ENCODE peak calls at places on chromosomes 16 and 17, in ten cellular contexts. R, N, S, V, O, F, E, G, Y and Z are unnamed samples.

GRCh38 chr16:3508736-3509135 is 7.9 kb downstream of the CLUAP1 start:
- DNase-seq in V (no peak), R (no peak), S (no peak), G (no peak), Y (no peak), O (no peak), N (no peak), F (no peak), E (no peak), Z (no peak)

GRCh38 chr16:49471038-49471727 is 97.6 kb downstream of the C16orf78 start:
- DNase-seq in E (peak), V (no peak), F (no peak), R (no peak), N (no peak), S (no peak), G (no peak), Y (no peak), O (no peak), Z (no peak)

GRCh38 chr17:48026503-48027321 is 10.9 kb downstream of the COPZ2 start:
- DNase-seq in G (peak), S (peak), O (peak), F (peak), V (peak), R (peak), Y (peak), E (peak), N (peak), Z (peak)

GRCh38 chr17:21357281-21357680 is 18.9 kb upstream of the KCNJ12 start:
- DNase-seq in R (no peak), V (no peak), G (no peak), Y (no peak), O (no peak), F (no peak), S (no peak), E (no peak), N (no peak), Z (no peak)

GRCh38 chr17:14198013-14198412 is 38.6 kb downstream of the CDRT15 start:
- DNase-seq in Y (no peak), G (no peak), F (no peak), E (peak), V (no peak), O (peak), S (no peak), N (no peak), R (no peak), Z (no peak)

GRCh38 chr17:29709861-29710849 is 87.4 kb upstream of the CORO6 start:
- DNase-seq in R (no peak), Y (no peak), O (no peak), V (no peak), S (no peak), F (no peak), E (no peak), G (no peak), N (no peak), Z (no peak)

GRCh38 chr17:80877095-80877828 is 114.4 kb upstream of the CHMP6 start:
- DNase-seq in V (no peak), E (no peak), N (no peak), R (no peak), Y (no peak), O (no peak), G (no peak), S (no peak), F (no peak), Z (no peak)

GRCh38 chr17:7384489-7385081 is 3.7 kb downstream of the TNK1 start:
- DNase-seq in Y (no peak), S (no peak), E (no peak), F (no peak), V (no peak), R (no peak), O (no peak), N (no peak), G (no peak), Z (no peak)

GRCh38 chr16:28280881-28281836 is 11.2 kb upstream of the SBK1 start:
- DNase-seq in Y (no peak), S (no peak), R (no peak), N (no peak), F (no peak), G (no peak), E (no peak), V (no peak), O (peak), Z (no peak)

GRCh38 chr17:15009087-15009486 is 256.0 kb downstream of the PMP22 start:
- DNase-seq in S (no peak), Y (no peak), V (no peak), E (no peak), O (no peak), N (no peak), G (no peak), R (no peak), F (no peak), Z (no peak)

GRCh38 chr16:85891033-85891775 is 7.8 kb upstream of the IRF8 start:
- DNase-seq in S (peak), E (no peak), Y (no peak), R (no peak), N (no peak), V (peak), G (peak), F (no peak), O (no peak), Z (no peak)

GRCh38 chr16:85891776-85892166 is 7.2 kb upstream of the IRF8 start:
- DNase-seq in S (no peak), F (no peak), E (no peak), O (no peak), N (no peak), G (no peak), V (no peak), Y (no peak), R (no peak), Z (no peak)

GRCh38 chr16:85898521-85899442 is at the start of gene IRF8:
- DNase-seq in E (peak), N (no peak), G (no peak), R (peak), Y (no peak), V (peak), S (no peak), F (no peak), O (peak), Z (peak)

GRCh38 chr16:85897384-85897783 is 1.6 kb upstream of the IRF8 start:
- DNase-seq in V (no peak), S (no peak), N (no peak), R (no peak), O (no peak), F (no peak), E (no peak), G (no peak), Y (no peak), Z (no peak)

GRCh38 chr16:85894266-85894665 is 4.7 kb upstream of the IRF8 start:
- DNase-seq in Y (peak), V (no peak), N (no peak), F (no peak), E (no peak), O (no peak), S (no peak), R (no peak), G (peak), Z (no peak)
- TF ChIP-seq CTCF in Y (peak), V (no peak), N (no peak), F (no peak), E (no peak), O (no peak), S (no peak), R (no peak), G (peak), Z (no peak)

DNA sequence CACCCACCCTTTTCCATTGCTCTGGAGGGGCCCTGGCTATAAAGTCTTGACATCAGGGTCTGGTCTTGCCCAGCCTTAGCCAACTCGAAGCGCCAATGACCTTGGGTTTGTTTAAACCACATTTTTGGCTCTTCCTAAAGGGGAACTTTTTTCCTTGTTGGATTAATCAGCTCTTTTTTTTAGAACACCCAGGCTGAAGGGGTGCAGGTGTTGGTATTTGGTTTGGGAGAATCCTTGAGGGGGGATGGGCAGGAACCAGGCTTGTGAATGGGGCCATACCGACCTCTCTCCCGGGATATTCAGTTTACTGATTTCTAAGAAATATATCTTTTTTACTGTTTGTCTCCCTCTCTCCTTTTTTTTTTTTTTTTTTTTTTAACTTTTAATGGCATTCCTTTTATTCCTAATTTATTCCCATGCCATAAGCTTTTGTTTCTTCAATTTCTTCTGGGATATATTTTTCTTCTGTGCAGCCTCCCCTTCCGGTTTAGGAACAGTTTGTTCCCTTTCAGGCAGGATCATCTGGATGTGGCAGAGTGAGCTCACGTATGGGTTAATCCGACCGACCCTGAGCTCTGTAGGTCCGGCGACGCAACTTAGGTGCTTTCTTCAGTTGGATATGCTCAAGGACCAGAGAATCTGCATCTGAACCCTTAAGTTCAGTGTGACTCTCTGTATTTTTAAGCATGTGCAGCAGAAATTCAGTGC is 129.5 kb downstream of the ABCC6 start:
- DNase-seq in R (no peak), E (no peak), G (no peak), Y (no peak), O (no peak), V (no peak), N (no peak), F (no peak), S (no peak), Z (no peak)
- H3K27ac ChIP-seq in R (no peak), E (no peak), G (no peak), Y (no peak), O (no peak), V (no peak), N (no peak), F (peak), S (peak), Z (no peak)

GRCh38 chr16:35386619-35387018 is 1927.2 kb downstream of the TP53TG3F start:
- DNase-seq in N (no peak), E (no peak), V (no peak), F (no peak), Y (no peak), R (no peak), G (no peak), S (no peak), O (no peak), Z (no peak)

GRCh38 chr16:35391328-35391727 is 1931.9 kb downstream of the TP53TG3F start:
- DNase-seq in F (no peak), R (peak), G (peak), V (peak), Y (peak), N (peak), E (no peak), S (no peak), O (peak), Z (no peak)
- TF ChIP-seq CTCF in F (peak), R (peak), G (peak), V (peak), Y (peak), N (peak), E (peak), S (no peak), O (peak), Z (no peak)

GRCh38 chr16:11251525-11252481 is 4.2 kb downstream of the SOCS1 start:
- DNase-seq in N (no peak), V (peak), O (no peak), G (no peak), F (no peak), Y (no peak), E (no peak), S (no peak), R (no peak), Z (peak)
- H3K27ac ChIP-seq in N (no peak), V (no peak), O (no peak), G (no peak), F (no peak), Y (no peak), E (no peak), S (no peak), R (no peak), Z (peak)

GRCh38 chr17:76726231-76726765 is at the start of gene JMJD6:
- DNase-seq in S (peak), E (peak), F (peak), G (peak), V (peak), R (peak), N (peak), Y (peak), O (peak), Z (peak)
- TF ChIP-seq CTCF in S (no peak), E (no peak), F (no peak), G (no peak), V (no peak), R (no peak), N (no peak), Y (no peak), O (no peak), Z (no peak)

GRCh38 chr17:17027442-17028058 is 14.7 kb upstream of the MPRIP start:
- DNase-seq in O (no peak), F (no peak), G (no peak), Y (no peak), N (no peak), V (no peak), E (no peak), R (no peak), S (no peak), Z (no peak)
- H3K27ac ChIP-seq in O (no peak), F (no peak), G (peak), Y (no peak), N (no peak), V (no peak), E (no peak), R (no peak), S (peak), Z (no peak)

GRCh38 chr17:68540981-68541380 is 28.8 kb downstream of the PRKAR1A start:
- DNase-seq in E (no peak), R (no peak), O (no peak), V (no peak), Y (no peak), S (no peak), N (no peak), G (no peak), F (no peak), Z (no peak)

GRCh38 chr17:68542698-68543463 is 30.7 kb downstream of the PRKAR1A start:
- DNase-seq in V (no peak), E (no peak), F (no peak), Y (no peak), R (no peak), S (peak), N (no peak), G (no peak), O (no peak), Z (no peak)

GRCh38 chr17:68541816-68542215 is 29.6 kb downstream of the PRKAR1A start:
- DNase-seq in G (no peak), O (no peak), Y (no peak), S (no peak), F (no peak), N (no peak), E (no peak), R (no peak), V (no peak), Z (no peak)

GRCh38 chr17:68535903-68536302 is 23.7 kb downstream of the PRKAR1A start:
- DNase-seq in S (no peak), E (no peak), G (no peak), F (no peak), R (no peak), V (no peak), Y (no peak), O (no peak), N (no peak), Z (no peak)

DNA sequence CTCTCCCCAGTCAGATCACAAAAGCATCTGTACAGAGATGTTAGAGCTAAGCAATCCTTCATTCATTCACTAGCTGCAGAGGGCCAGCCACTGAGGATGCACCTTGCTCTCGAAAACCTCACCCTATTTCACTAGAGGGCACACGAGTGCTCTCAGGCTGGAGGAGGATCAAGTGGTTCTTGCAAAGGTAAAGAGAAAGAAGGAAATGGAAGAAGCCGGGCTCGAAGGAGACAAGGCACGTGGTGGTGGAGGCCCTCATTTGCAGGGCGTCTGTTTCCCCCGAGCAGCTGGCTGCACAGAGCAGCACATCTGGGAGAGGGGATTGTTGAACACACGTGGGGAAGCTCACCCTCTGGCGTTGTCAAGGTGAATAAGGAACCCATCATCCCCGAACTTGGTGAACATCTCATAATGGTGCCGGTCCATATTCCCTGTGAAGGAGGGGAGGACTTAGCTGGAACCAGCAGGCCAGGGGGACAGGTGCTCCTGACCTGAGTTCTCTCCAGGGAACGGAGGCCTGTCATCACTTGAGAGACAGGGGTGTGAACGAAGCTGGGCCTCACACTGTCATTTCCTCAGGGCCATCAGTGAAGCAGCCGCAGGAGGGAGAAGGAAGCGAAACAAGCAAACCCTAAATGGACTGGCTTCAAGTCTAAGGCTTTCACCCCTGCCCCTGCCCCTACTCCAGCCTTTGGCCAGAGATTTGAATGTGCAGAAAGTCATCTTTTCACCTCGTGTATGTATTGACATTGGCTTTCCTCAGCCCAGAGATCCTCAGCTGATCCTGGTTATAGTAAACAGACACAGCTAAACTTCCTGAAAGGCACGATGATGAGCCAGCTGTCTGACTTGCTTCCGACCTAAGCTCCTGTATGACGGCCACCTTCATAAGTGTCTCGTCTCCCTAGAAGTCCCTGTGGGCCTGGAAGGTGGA is 27.6 kb downstream of the PRKAR1A start:
- DNase-seq in R (no peak), Y (peak), G (no peak), N (no peak), O (peak), S (no peak), V (no peak), F (no peak), E (no peak), Z (no peak)
- TF ChIP-seq CTCF in R (no peak), Y (peak), G (no peak), N (no peak), O (peak), S (peak), V (peak), F (no peak), E (no peak), Z (no peak)